ENCODE peak calls at places on chromosomes 13 and 19, in nine cellular contexts. B, E, K, Y, R, H, A, J and P are unnamed samples. For H3K4me1, the result is how much of the 10 kb centered on the place peaks cover.

GRCh38 chr13:33634526-33635111 is 183.3 kb upstream of the RFC3 start:
- DNase-seq in B (no peak), A (no peak), R (peak), H (no peak), E (no peak), Y (no peak), K (no peak), J (no peak), P (no peak)

GRCh38 chr19:14145381-14145780 is 9.0 kb upstream of the ASF1B start:
- DNase-seq in J (peak), H (no peak), A (no peak), E (no peak), K (no peak), Y (no peak), B (no peak), R (no peak), P (no peak)

GRCh38 chr13:72458701-72459100 is 268.7 kb downstream of the MZT1 start:
- DNase-seq in H (no peak), E (no peak), A (no peak), Y (no peak), B (no peak), R (peak), J (no peak), K (no peak), P (no peak)

GRCh38 chr13:39682788-39683187 is 27.3 kb downstream of the COG6 start:
- DNase-seq in R (no peak), B (peak), A (no peak), Y (no peak), J (no peak), K (no peak), E (no peak), H (no peak), P (no peak)

GRCh38 chr19:8601796-8602195 is 8.7 kb downstream of the ADAMTS10 start:
- DNase-seq in K (no peak), A (no peak), Y (no peak), H (no peak), R (no peak), J (no peak), B (no peak), E (no peak), P (no peak)

GRCh38 chr13:96994849-96995243 is 570 bp upstream of the OXGR1 start:
- DNase-seq in K (no peak), Y (no peak), B (no peak), A (no peak), E (no peak), H (no peak), R (peak), J (no peak), P (no peak)

GRCh38 chr13:74695021-74695800 is 561.0 kb upstream of the KLF12 start:
- DNase-seq in B (no peak), H (no peak), J (no peak), A (no peak), E (no peak), Y (no peak), K (no peak), R (no peak), P (no peak)

GRCh38 chr13:113448545-113448884 is 4.8 kb downstream of the ADPRHL1 start:
- DNase-seq in Y (no peak), J (no peak), H (no peak), K (no peak), E (no peak), A (peak), R (no peak), B (no peak), P (no peak)

GRCh38 chr19:58409010-58409790 is 751 bp downstream of the ZNF584 start:
- DNase-seq in Y (no peak), J (peak), R (peak), B (no peak), A (no peak), K (no peak), H (no peak), E (peak), P (no peak)

GRCh38 chr13:55244991-55245644 is 1895.6 kb upstream of the PRR20A start:
- DNase-seq in R (peak), E (no peak), H (no peak), A (no peak), J (peak), Y (no peak), B (no peak), K (no peak), P (no peak)

GRCh38 chr13:47046706-47047105 is 149.9 kb upstream of the HTR2A start:
- DNase-seq in J (no peak), K (no peak), Y (no peak), B (no peak), H (no peak), A (no peak), E (no peak), R (no peak), P (no peak)
- TF ChIP-seq POLR2AphosphoS5 in J (no peak), K (no peak), Y (no peak), B (no peak), H (no peak), A (no peak), E (no peak), R (no peak), P (no peak)

DNA sequence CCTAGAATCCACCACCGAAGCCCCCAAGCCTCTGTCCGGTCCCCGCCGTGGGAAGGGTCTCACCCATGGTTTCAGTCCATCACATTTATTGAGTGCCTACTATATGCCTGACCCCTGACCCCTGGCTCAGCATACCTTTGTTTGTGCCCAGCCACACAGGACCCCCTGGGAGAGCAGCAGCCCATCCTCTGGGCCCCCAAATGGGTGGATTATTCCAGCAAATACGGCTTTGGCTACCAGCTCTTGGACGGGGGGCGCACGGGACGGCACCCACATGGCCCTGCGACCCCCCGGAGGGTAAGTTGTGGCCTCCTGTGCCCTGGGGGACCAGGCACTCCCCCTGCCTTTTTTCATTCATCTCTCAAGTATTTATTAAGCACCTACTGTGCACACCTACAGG is 7.7 kb downstream of the PLK5 start:
- DNase-seq in K (no peak), A (no peak), Y (no peak), R (no peak), E (no peak), H (no peak), B (no peak), J (no peak), P (no peak)
- H3K4me1 ChIP-seq in K (under half), A (under half), Y (under half), R (under half), E (under half), H (under half), B (under half), J (under half), P (under half)

DNA sequence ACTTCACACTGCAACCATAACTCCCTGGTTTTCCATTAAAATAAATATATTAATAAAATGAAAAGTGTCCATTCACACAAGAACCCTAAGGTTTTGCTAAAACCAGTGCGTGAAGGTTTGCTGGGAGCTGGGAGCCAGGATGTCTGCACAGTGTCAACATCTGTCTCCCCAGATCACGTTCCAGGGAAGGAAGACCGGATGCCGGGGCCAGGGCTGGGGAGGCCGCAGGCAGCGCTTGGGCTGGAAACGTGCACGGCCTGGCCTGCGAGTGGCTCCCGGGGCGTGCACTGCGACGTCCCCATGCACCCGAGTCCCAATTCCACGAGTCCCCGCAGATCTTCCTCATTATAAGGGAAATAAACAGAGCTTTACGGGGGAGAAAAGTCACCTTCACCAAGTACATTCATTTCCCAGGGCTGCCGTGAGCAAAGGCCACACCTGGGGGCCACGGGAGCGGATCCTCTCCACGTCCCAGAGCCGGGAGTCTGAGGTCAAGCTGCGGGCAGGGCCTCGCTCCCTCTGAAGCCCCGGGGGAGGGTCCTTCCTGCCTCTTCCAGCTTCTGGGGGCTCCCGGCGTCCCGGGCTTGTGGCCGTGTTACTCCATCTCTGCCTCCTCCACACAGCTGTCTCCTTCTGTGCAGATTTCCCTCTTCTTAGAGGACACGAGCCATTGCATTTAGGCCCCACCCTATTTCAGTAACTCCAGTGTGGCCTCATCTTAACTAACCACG is 12.9 kb downstream of the SHC2 start:
- DNase-seq in J (peak), A (no peak), Y (no peak), B (no peak), E (no peak), R (no peak), K (no peak), H (no peak), P (no peak)
- TF ChIP-seq POLR2AphosphoS5 in J (no peak), A (no peak), Y (peak), B (no peak), E (no peak), R (no peak), K (no peak), H (no peak), P (no peak)

GRCh38 chr19:3119782-3120380 is 16.0 kb upstream of the GNA15 start:
- DNase-seq in E (no peak), B (no peak), K (no peak), J (no peak), R (no peak), H (no peak), Y (no peak), A (no peak), P (no peak)

GRCh38 chr19:3121821-3122511 is 13.9 kb upstream of the GNA15 start:
- DNase-seq in B (no peak), J (no peak), A (no peak), K (no peak), H (no peak), Y (no peak), R (no peak), E (no peak), P (no peak)

GRCh38 chr19:3122512-3122870 is 13.3 kb upstream of the GNA15 start:
- DNase-seq in H (no peak), J (no peak), A (no peak), E (no peak), K (no peak), R (no peak), B (no peak), Y (no peak), P (no peak)

GRCh38 chr19:3120611-3121231 is 15.1 kb upstream of the GNA15 start:
- DNase-seq in E (no peak), A (no peak), R (no peak), K (no peak), H (no peak), J (no peak), B (no peak), Y (no peak), P (no peak)

DNA sequence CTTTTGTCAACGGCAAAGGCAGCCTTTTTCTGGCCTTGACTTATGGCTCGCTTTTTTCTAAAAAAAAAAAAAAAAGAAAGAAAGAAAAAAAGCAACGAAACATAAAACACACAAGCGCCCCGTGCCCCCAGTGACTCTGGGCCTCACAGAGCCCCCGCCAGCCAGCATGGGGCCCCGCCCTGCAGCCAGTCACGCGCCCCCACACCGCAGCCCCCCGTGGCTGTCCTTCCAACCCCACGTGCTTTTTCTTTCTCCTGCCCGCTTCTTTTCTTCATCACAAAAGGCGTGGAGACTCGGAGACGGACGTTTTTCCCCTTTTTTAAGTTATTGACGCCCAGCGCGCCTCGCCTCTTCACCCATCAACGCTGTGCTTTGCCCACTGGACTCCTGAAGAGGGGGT is 14.4 kb upstream of the GNA15 start:
- DNase-seq in A (no peak), E (no peak), H (no peak), B (no peak), K (no peak), Y (no peak), J (no peak), R (no peak), P (no peak)
- H3K4me1 ChIP-seq in A (under half), E (under half), H (under half), B (under half), K (under half), Y (under half), J (under half), R (under half), P (under half)

GRCh38 chr13:67096418-67096817 is 133.7 kb downstream of the PCDH9 start:
- DNase-seq in H (no peak), Y (no peak), B (no peak), J (no peak), E (no peak), A (no peak), K (no peak), R (no peak), P (no peak)

GRCh38 chr13:67094952-67095351 is 135.2 kb downstream of the PCDH9 start:
- DNase-seq in H (no peak), Y (no peak), R (no peak), B (no peak), A (no peak), E (no peak), K (no peak), J (no peak), P (no peak)

GRCh38 chr13:67094078-67094477 is 136.1 kb downstream of the PCDH9 start:
- DNase-seq in E (no peak), Y (no peak), R (no peak), B (no peak), J (no peak), K (no peak), H (no peak), A (no peak), P (no peak)

GRCh38 chr13:67097856-67098255 is 132.3 kb downstream of the PCDH9 start:
- DNase-seq in J (no peak), A (no peak), R (no peak), B (no peak), E (no peak), K (no peak), H (no peak), Y (no peak), P (no peak)

DNA sequence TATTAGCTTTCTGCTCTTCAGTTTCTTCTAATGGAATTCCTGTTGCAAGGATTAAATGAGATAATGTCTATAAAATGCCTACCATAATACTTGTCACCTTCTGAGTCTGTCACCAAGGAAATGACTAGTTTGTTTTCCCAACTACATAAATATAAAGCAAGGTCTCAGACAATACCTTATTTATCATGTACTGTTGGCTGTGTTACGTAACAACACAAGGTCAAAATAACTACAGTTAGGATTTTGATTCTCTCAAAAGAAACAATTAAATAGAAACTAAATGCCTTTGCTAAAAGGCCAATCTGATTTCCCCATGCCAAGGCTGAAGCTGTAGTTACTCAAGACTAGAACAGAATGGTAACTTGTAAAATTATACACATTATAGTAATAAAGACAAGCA is 134.5 kb downstream of the PCDH9 start:
- DNase-seq in H (no peak), E (peak), K (no peak), Y (no peak), R (no peak), B (no peak), A (no peak), J (no peak), P (no peak)
- TF ChIP-seq POLR2AphosphoS5 in H (no peak), E (no peak), K (no peak), Y (no peak), R (no peak), B (no peak), A (no peak), J (no peak), P (no peak)

GRCh38 chr19:40281381-40282208 is 3.5 kb downstream of the AKT2 start:
- DNase-seq in J (no peak), A (no peak), R (no peak), H (no peak), E (no peak), B (no peak), K (no peak), Y (peak), P (no peak)
- H3K4me1 ChIP-seq in J (under half), A (under half), R (under half), H (under half), E (under half), B (under half), K (half or more), Y (half or more), P (half or more)

GRCh38 chr19:41872775-41873647 is 4.1 kb upstream of the CD79A start:
- DNase-seq in K (peak), B (no peak), J (peak), E (peak), Y (peak), H (peak), R (peak), A (peak), P (no peak)
- TF ChIP-seq POLR2AphosphoS5 in K (peak), B (peak), J (peak), E (peak), Y (peak), H (no peak), R (peak), A (peak), P (no peak)

DNA sequence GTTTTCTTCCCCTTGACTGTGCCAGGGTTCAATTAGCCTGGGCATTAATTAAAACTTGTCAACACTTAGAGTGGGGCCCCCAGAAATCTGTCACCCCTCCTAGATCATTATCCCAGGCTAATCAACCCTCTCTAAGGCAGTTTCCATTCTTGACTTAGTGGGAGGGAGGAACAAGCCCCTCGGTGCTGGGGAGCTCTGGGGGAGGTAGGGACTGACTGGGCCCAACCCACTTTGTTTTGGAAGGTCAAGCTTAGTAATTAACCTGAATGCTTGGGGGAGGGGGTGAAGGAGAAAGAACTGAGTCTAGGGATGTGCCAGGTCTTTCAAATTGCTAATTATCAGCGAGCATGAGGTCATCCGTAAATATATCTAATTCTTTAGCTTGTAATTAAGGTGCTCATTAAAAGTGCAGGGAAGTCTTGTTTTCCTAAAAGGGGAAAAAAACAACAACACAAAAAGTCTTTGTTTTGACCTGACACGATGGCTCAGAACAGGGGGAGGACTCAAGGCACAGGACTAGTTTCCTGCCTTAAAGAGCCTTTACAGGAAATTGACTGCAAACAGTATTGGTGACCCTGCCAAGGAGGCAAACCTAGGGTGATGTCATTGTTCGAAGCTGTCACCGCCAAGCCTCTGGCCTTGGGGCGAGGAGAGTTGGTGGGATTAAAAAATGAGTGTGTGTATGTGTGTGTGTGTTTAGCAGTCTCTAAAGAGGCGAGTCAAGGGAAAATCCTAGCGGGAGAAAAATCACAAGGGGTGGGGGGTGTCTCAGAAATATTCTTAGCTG is 19.4 kb downstream of the ACTN4 start:
- DNase-seq in A (no peak), J (no peak), Y (peak), E (peak), R (no peak), B (no peak), K (no peak), H (peak), P (no peak)
- H3K4me1 ChIP-seq in A (half or more), J (under half), Y (half or more), E (half or more), R (half or more), B (half or more), K (half or more), H (half or more), P (half or more)